ENCODE peak calls at places on chromosomes 16 and 17, in four cellular contexts. E is HEK293T, L is K562, I is GM12878. C is an unnamed sample.

GRCh38 chr17:48722924-48723554 is at the start of gene PRAC2:
- DNase-seq in I (no peak), L (no peak), E (no peak), C (no peak)

GRCh38 chr17:63988741-63989621 is 9.2 kb upstream of the PRR29 start:
- DNase-seq in L (no peak), I (no peak), E (no peak), C (no peak)

GRCh38 chr17:49616086-49616485 is 40.4 kb downstream of the NXPH3 start:
- DNase-seq in E (peak; percentile 23), L (peak; percentile 7), I (no peak), C (no peak)

GRCh38 chr17:18319604-18320256 is 4.6 kb downstream of the SMCR8 start:
- DNase-seq in L (peak; percentile 55), I (no peak), E (peak; percentile 52), C (peak; percentile 37)

GRCh38 chr16:5905935-5906334 is 808.3 kb upstream of the EEF2KMT start:
- DNase-seq in I (no peak), E (no peak), L (no peak), C (no peak)

GRCh38 chr17:50064253-50064991 is 8.5 kb downstream of the ITGA3 start:
- DNase-seq in I (no peak), E (no peak), L (peak; percentile 56), C (no peak)

GRCh38 chr16:28188085-28188916 is 23.5 kb downstream of the XPO6 start:
- DNase-seq in L (no peak), I (peak; percentile 91), E (no peak), C (no peak)

GRCh38 chr16:58638148-58639036 is 8.8 kb upstream of the CNOT1 start:
- DNase-seq in I (no peak), L (peak; percentile 60), E (peak; percentile 26), C (peak; percentile 79)

GRCh38 chr17:16439303-16439791 is 24.0 kb downstream of the TRPV2 start:
- DNase-seq in E (no peak), L (no peak), I (no peak), C (no peak)

GRCh38 chr17:61490540-61490975 is 38.3 kb downstream of the TBX4 start:
- DNase-seq in E (no peak), I (no peak), L (no peak), C (no peak)

GRCh38 chr16:55391760-55392375 is 67.9 kb downstream of the IRX6 start:
- DNase-seq in L (no peak), I (no peak), E (no peak), C (no peak)
- TF ChIP-seq TARDBP in L (no peak), I (no peak), E (no peak), C (no peak)

DNA sequence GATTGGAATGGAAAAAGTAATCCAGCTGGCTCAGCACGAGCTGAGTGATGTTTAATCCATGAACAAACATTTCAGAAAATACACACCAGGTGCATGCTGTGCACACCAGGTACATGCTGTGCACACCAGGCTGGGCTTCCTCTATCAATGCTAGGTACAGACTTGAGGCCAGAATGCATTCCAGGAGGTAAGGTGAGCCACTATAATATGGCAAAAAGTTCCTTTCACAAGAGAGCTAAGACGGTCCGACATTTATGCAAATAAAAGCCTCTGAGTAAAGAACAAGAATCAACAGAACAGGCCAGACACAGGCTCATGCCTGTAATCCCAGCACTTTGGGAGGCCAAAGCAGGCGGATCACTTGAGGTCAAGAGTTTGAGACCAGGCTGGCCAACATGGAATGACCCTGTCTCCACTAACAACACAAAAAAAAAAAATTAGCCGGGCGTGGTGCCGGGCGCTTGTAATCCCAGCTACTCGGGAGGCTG is 128.2 kb downstream of the ZNF778 start:
- DNase-seq in E (no peak), I (no peak), L (no peak), C (peak; percentile 81)
- TF ChIP-seq TARDBP in E (no peak), I (no peak), L (no peak), C (peak; percentile 40)

DNA sequence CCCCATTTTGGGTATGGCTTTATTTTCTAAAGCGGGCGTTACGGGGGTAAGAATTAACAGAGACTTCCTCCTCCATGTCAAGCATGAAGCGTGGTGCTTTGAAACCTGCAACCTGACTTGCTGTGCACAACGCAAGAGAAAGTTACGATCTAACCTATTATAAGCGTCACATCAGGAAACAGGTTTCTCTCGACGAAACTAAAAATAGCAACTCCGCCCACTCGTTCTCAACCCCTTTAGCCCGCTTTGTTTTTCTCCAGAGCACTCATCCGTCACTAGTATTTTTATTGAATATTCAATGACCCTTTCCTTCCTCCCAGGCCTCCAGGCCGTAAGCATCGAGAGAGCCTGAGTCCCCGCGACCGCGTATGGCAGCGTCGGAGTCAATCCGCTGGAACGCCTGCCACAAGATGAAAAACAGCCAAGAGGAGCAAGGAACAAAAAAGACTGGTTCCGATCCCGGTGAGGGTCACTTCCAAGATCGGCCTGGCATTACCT is 555 bp downstream of the NUP88 start:
- DNase-seq in E (no peak), L (peak; percentile 45), I (peak; percentile 84), C (peak; percentile 17)
- TF ChIP-seq TARDBP in E (no peak), L (no peak), I (no peak), C (no peak)

GRCh38 chr17:39791296-39791992 is 53.7 kb downstream of the GRB7 start:
- DNase-seq in E (no peak), I (no peak), L (no peak), C (no peak)
- TF ChIP-seq TARDBP in E (no peak), I (no peak), L (no peak), C (no peak)

GRCh38 chr16:64051826-64052225 is 1070.0 kb downstream of the CDH11 start:
- DNase-seq in E (no peak), I (no peak), L (no peak), C (peak; percentile 32)
- TF ChIP-seq TARDBP in E (no peak), I (no peak), L (no peak), C (no peak)

DNA sequence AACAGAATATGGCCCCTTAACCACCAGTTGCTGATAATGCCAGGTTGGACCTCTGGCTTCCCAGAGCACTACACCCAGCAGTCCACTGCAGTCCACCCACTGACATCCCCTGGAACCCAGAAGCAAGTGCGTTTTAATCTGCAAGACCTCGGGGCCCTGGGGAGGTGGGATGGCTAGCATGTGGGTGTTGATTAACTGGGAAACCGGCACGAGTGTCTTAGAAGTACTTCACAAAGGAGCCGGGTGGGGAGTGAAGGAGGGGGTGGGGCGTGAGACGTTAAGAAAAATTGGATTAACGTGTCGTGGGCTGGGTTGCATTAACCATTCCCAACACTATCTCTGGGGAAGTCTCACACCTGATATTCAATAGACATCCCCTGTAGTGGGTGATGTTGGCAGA is 6.1 kb upstream of the HIC1 start:
- DNase-seq in I (no peak), L (peak; percentile 22), E (no peak), C (no peak)
- TF ChIP-seq TARDBP in I (no peak), L (no peak), E (no peak), C (no peak)

DNA sequence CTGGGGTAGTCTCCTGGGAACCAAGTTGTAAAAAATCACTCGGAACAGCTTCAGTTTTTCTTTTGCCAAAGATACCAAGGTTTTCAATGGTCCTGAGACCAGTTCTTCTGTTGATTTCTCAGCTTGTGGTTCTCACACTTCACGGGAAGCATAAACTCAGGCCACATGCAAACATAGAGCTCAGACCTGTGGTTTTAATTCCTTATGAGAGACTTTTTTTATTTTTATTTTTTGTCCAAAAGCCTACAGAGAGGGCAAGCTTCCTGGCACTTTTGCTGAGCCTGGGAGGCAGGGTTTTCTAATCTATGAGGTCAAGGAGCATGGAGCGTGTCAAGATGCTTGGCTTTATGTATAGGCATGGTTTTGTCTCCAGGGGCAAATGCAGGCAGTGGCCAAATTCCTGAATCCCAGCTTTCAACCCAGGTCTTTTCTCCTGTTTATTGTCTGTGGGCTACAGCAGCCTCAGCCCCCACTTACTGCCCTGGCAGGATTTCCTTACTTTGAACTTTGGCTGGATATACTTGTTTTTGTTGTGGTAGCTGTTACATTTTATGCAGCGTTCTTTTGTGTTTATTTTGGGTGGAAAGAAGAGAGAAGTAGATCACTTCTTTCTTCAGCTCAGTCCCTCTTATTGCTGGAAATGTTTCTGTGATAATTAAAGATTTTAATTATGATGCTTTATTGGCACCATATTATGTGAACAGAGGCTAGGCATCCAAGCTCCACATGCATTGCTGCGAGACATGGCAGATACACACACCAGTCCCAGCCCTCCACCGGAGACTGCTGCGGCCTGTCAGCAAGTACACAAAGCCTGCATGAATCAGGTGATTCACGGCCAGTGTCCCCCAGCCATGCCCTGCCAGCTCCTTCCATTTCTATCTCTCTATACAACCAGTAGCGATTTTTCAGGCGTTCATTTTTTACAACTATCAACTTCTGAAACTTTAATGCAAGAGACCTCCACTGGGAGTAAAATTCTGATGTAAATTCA is 32.7 kb downstream of the HS3ST3A1 start:
- DNase-seq in E (no peak), L (no peak), I (no peak), C (no peak)
- TF ChIP-seq TARDBP in E (no peak), L (no peak), I (no peak), C (no peak)